ENCODE peak calls at places on chromosomes 2 and 18, in four cellular contexts. L is occipital lobe, U is Calu3, R is dorsolateral prefrontal cortex. X is an unnamed sample.

GRCh38 chr2:172083725-172084483 is 1.4 kb upstream of the DLX1 start:
- DNase-seq in U (no peak), L (no peak), R (no peak), X (no peak)

GRCh38 chr2:167490394-167490793 is 602.1 kb downstream of the XIRP2 start:
- DNase-seq in U (no peak), R (no peak), L (no peak), X (no peak)

GRCh38 chr2:20136149-20136548 is 84.7 kb upstream of the LAPTM4A start:
- DNase-seq in U (no peak), L (no peak), R (no peak), X (no peak)

GRCh38 chr2:105773568-105773967 is 28.9 kb downstream of the NCK2 start:
- DNase-seq in U (no peak), L (no peak), R (no peak), X (no peak)

GRCh38 chr2:86195055-86195807 is at the start of gene IMMT:
- DNase-seq in U (peak; percentile 94), R (peak; percentile 95), L (peak; percentile 94), X (peak; percentile 92)

GRCh38 chr2:30026091-30027055 is 105.0 kb upstream of the ALK start:
- DNase-seq in R (peak; percentile 68), L (peak; percentile 45), U (peak; percentile 67), X (peak; percentile 64)

GRCh38 chr2:53633441-53633840 is 134.2 kb upstream of the CHAC2 start:
- DNase-seq in U (no peak), R (no peak), L (no peak), X (no peak)

GRCh38 chr2:72141881-72142742 is 5.5 kb downstream of the CYP26B1 start:
- DNase-seq in R (no peak), L (no peak), U (no peak), X (no peak)

GRCh38 chr18:27136208-27136535 is 48.9 kb downstream of the CHST9 start:
- DNase-seq in L (no peak), R (no peak), U (peak; percentile 86), X (no peak)

GRCh38 chr2:17538022-17538843 is 2.3 kb upstream of the VSNL1 start:
- DNase-seq in U (no peak), R (no peak), L (no peak), X (no peak)

GRCh38 chr2:634670-635395 is 42.4 kb downstream of the TMEM18 start:
- DNase-seq in L (no peak), U (peak; percentile 47), R (no peak), X (no peak)

GRCh38 chr2:165718811-165719210 is 75.2 kb downstream of the GALNT3 start:
- DNase-seq in L (no peak), R (no peak), U (no peak), X (peak; percentile 3)

GRCh38 chr18:12282436-12283039 is 25.5 kb upstream of the TUBB6 start:
- DNase-seq in L (no peak), U (no peak), R (no peak), X (no peak)

GRCh38 chr18:78623142-78623541 is 356.5 kb upstream of the SALL3 start:
- DNase-seq in U (no peak), R (no peak), L (no peak), X (no peak)

GRCh38 chr18:2223859-2224258 is 347.4 kb downstream of the METTL4 start:
- DNase-seq in R (no peak), L (no peak), U (peak; percentile 52), X (no peak)

GRCh38 chr18:13932285-13933025 is 17.1 kb upstream of the MC2R start:
- DNase-seq in L (no peak), R (no peak), U (no peak), X (no peak)

GRCh38 chr2:203759692-203760365 is 53.4 kb downstream of the CD28 start:
- DNase-seq in U (peak; percentile 74), R (no peak), L (no peak), X (no peak)

GRCh38 chr2:45612741-45613140 is 1.7 kb upstream of the SRBD1 start:
- DNase-seq in R (no peak), U (no peak), L (no peak), X (no peak)

GRCh38 chr2:25805987-25806386 is 72.3 kb downstream of the ASXL2 start:
- DNase-seq in R (no peak), L (no peak), U (no peak), X (no peak)

GRCh38 chr18:77102246-77103040 is 30.1 kb downstream of the MBP start:
- DNase-seq in L (no peak), R (no peak), U (no peak), X (no peak)

GRCh38 chr18:50706199-50706598 is 113.6 kb downstream of the MRO start:
- DNase-seq in L (no peak), U (no peak), R (no peak), X (no peak)

GRCh38 chr2:74878551-74878950 is 44.6 kb downstream of the HK2 start:
- DNase-seq in L (no peak), U (no peak), R (no peak), X (no peak)

GRCh38 chr18:51897884-51898283 is 442.1 kb upstream of the DCC start:
- DNase-seq in L (no peak), R (no peak), U (no peak), X (no peak)

GRCh38 chr2:51000849-51001617 is 30.9 kb downstream of the NRXN1 start:
- DNase-seq in U (no peak), L (peak; percentile 8), R (no peak), X (no peak)

GRCh38 chr2:128448331-128449225 is 129.9 kb upstream of the HS6ST1 start:
- DNase-seq in L (no peak), R (no peak), U (no peak), X (no peak)

GRCh38 chr2:39128919-39129391 is 8.1 kb upstream of the SOS1 start:
- DNase-seq in L (no peak), U (no peak), R (no peak), X (no peak)

GRCh38 chr2:127092951-127093516 is 13.9 kb downstream of the BIN1 start:
- DNase-seq in U (no peak), L (no peak), R (no peak), X (no peak)

GRCh38 chr2:217399288-217399687 is 539.4 kb upstream of the TNP1 start:
- DNase-seq in R (no peak), U (no peak), L (no peak), X (no peak)

GRCh38 chr2:23689131-23689700 is 237.7 kb downstream of the ATAD2B start:
- DNase-seq in R (no peak), U (no peak), L (no peak), X (no peak)

GRCh38 chr2:120736202-120736954 is 710 bp downstream of the GLI2 start:
- DNase-seq in L (no peak), U (peak; percentile 24), R (no peak), X (no peak)

GRCh38 chr2:190875881-190876280 is 4.7 kb upstream of the GLS start:
- DNase-seq in R (no peak), L (no peak), U (no peak), X (no peak)

GRCh38 chr2:149001496-149001895 is 37.0 kb upstream of the LYPD6B start:
- DNase-seq in R (peak; percentile 50), L (peak; percentile 54), U (no peak), X (no peak)

GRCh38 chr2:120771111-120771555 is 35.5 kb downstream of the GLI2 start:
- DNase-seq in R (no peak), L (no peak), U (no peak), X (no peak)

X was measured in substantia nigra.